ENCODE peak calls at places on chromosomes 5 and 9, in seven cellular contexts. B is brain microvascular endothelial cell; A is CD8-positive, alpha-beta T cell; Q is activated CD4-positive, alpha-beta T cell treated with anti-CD3 and anti-CD28 coated beads for 36 hours; C is Right ventricle myocardium superior; L is HCEC 1CT; N is neural progenitor cell. F is an unnamed sample.

GRCh38 chr5:158705901-158706300 is 393.8 kb downstream of the EBF1 start:
- DNase-seq in B (no peak), A (no peak), Q (no peak), C (no peak), L (no peak), N (no peak), F (no peak)

GRCh38 chr5:138051441-138052296 is 18.8 kb upstream of the FAM13B start:
- DNase-seq in B (no peak), A (no peak), Q (no peak), C (no peak), L (no peak), N (no peak), F (peak; percentile 73)

GRCh38 chr5:129857124-129857523 is 47.1 kb upstream of the CHSY3 start:
- DNase-seq in B (no peak), A (no peak), Q (no peak), C (no peak), L (no peak), N (no peak), F (no peak)

GRCh38 chr9:120369608-120370220 is 210.3 kb downstream of the CDK5RAP2 start:
- DNase-seq in B (no peak), A (no peak), Q (no peak), C (no peak), L (no peak), N (no peak), F (peak; percentile 61)

GRCh38 chr5:1048162-1048721 is 39.6 kb downstream of the NKD2 start:
- DNase-seq in B (no peak), A (no peak), Q (no peak), C (no peak), L (no peak), N (no peak), F (no peak)

GRCh38 chr5:179301376-179301775 is 43.9 kb downstream of the ADAMTS2 start:
- DNase-seq in B (no peak), A (no peak), Q (no peak), C (no peak), L (no peak), N (no peak), F (no peak)

GRCh38 chr9:137138058-137138697 is 776 bp upstream of the GRIN1 start:
- DNase-seq in B (no peak), A (no peak), Q (peak; percentile 41), C (no peak), L (no peak), N (peak; percentile 62), F (peak; percentile 34)

GRCh38 chr9:135287627-135288026 is 192.0 kb upstream of the PPP1R26 start:
- DNase-seq in B (no peak), A (no peak), Q (no peak), C (peak; percentile 17), L (no peak), N (no peak), F (no peak)

GRCh38 chr5:75054110-75054930 is 2.0 kb upstream of the GCNT4 start:
- DNase-seq in B (peak; percentile 27), A (no peak), Q (peak; percentile 38), C (peak; percentile 61), L (peak; percentile 8), N (peak; percentile 72), F (peak; percentile 67)

GRCh38 chr9:93184439-93185221 is 691 bp downstream of the WNK2 start:
- DNase-seq in B (no peak), A (no peak), Q (peak; percentile 26), C (no peak), L (no peak), N (peak; percentile 65), F (peak; percentile 65)

GRCh38 chr9:34506623-34507022 is 16.2 kb downstream of the ENHO start:
- DNase-seq in B (no peak), A (no peak), Q (no peak), C (no peak), L (no peak), N (no peak), F (no peak)

GRCh38 chr5:102902647-102903046 is 147.5 kb downstream of the PAM start:
- DNase-seq in B (no peak), A (no peak), Q (no peak), C (no peak), L (no peak), N (no peak), F (no peak)

GRCh38 chr5:164553851-164554250 is 1048.4 kb downstream of the MAT2B start:
- DNase-seq in B (no peak), A (no peak), Q (no peak), C (no peak), L (no peak), N (no peak), F (no peak)

GRCh38 chr5:82225525-82226172 is 52.5 kb downstream of the RPS23 start:
- DNase-seq in B (peak; percentile 63), A (peak; percentile 73), Q (peak; percentile 75), C (peak; percentile 38), L (peak; percentile 50), N (peak; percentile 72), F (peak; percentile 56)

GRCh38 chr9:99737649-99738048 is 84.0 kb upstream of the NR4A3 start:
- DNase-seq in B (no peak), A (no peak), Q (no peak), C (no peak), L (no peak), N (no peak), F (no peak)

GRCh38 chr9:81395301-81396054 is 293.9 kb downstream of the TLE1 start:
- DNase-seq in B (no peak), A (no peak), Q (no peak), C (no peak), L (no peak), N (no peak), F (no peak)

GRCh38 chr9:122180633-122181032 is 20.9 kb downstream of the MORN5 start:
- DNase-seq in B (peak; percentile 85), A (no peak), Q (no peak), C (no peak), L (peak; percentile 80), N (no peak), F (no peak)

GRCh38 chr9:33290247-33290993 is at the start of gene NFX1:
- DNase-seq in B (peak; percentile 98), A (peak; percentile 99), Q (peak; percentile 99), C (peak; percentile 99), L (peak; percentile 95), N (peak; percentile 98), F (peak; percentile 99)

GRCh38 chr5:176810084-176810597 is at the start of gene UNC5A:
- DNase-seq in B (peak; percentile 10), A (peak; percentile 61), Q (peak; percentile 80), C (no peak), L (no peak), N (peak; percentile 88), F (no peak)

GRCh38 chr5:42612997-42613396 is 143.6 kb upstream of the CCDC152 start:
- DNase-seq in B (peak; percentile 12), A (no peak), Q (no peak), C (no peak), L (no peak), N (no peak), F (no peak)

GRCh38 chr9:137578518-137579258 is at the start of gene DPH7:
- DNase-seq in B (peak; percentile 84), A (peak; percentile 98), Q (peak; percentile 98), C (peak; percentile 99), L (peak; percentile 92), N (peak; percentile 97), F (peak; percentile 99)

GRCh38 chr5:176364765-176365662 is at the start of gene ARL10:
- DNase-seq in B (no peak), A (peak; percentile 66), Q (peak; percentile 80), C (peak; percentile 56), L (peak; percentile 29), N (peak; percentile 68), F (peak; percentile 57)

F was measured in right cardiac atrium.